ENCODE peak calls at places on chromosomes 16 and 17, in seven cellular contexts. M is breast epithelium, D is body of pancreas, R is ovary, K is upper lobe of right lung, G is AG10803, T is choroid plexus epithelial cell. U is an unnamed sample.

GRCh38 chr17:57954421-57955182 is 610 bp downstream of the CUEDC1 start:
- DNase-seq in M (no peak), D (peak; percentile 74), R (peak; percentile 61), K (peak; percentile 82), G (peak; percentile 74), T (no peak), U (peak; percentile 62)

GRCh38 chr17:79393358-79394038 is 217.4 kb downstream of the RBFOX3 start:
- DNase-seq in M (peak; percentile 57), D (peak; percentile 79), R (peak; percentile 65), K (peak; percentile 88), G (peak; percentile 45), T (peak; percentile 76), U (peak; percentile 97)

GRCh38 chr16:57167951-57168350 is 17.9 kb downstream of the PSME3IP1 start:
- DNase-seq in M (no peak), D (no peak), R (no peak), K (no peak), G (peak; percentile 79), T (peak; percentile 91), U (no peak)

GRCh38 chr17:63988741-63989621 is 9.2 kb upstream of the PRR29 start:
- DNase-seq in M (no peak), D (peak; percentile 7), R (no peak), K (peak; percentile 52), G (peak; percentile 18), T (peak; percentile 9), U (no peak)

GRCh38 chr17:40535438-40535837 is 29.8 kb downstream of the CCR7 start:
- DNase-seq in M (no peak), D (no peak), R (no peak), K (no peak), G (no peak), T (no peak), U (no peak)

GRCh38 chr17:37476431-37477130 is 13.1 kb upstream of the DUSP14 start:
- DNase-seq in M (peak; percentile 90), D (no peak), R (no peak), K (no peak), G (peak; percentile 82), T (peak; percentile 84), U (no peak)

GRCh38 chr16:88009566-88010342 is 58.5 kb downstream of the BANP start:
- DNase-seq in M (no peak), D (no peak), R (no peak), K (no peak), G (no peak), T (peak; percentile 24), U (no peak)

GRCh38 chr16:81008151-81008789 is 1.3 kb downstream of the CENPN start:
- DNase-seq in M (no peak), D (no peak), R (no peak), K (no peak), G (no peak), T (no peak), U (no peak)

GRCh38 chr16:51193879-51194278 is 42.8 kb upstream of the SALL1 start:
- DNase-seq in M (no peak), D (no peak), R (no peak), K (no peak), G (no peak), T (no peak), U (no peak)

GRCh38 chr16:66610111-66610820 is 5.8 kb downstream of the CMTM3 start:
- DNase-seq in M (no peak), D (no peak), R (no peak), K (no peak), G (no peak), T (no peak), U (no peak)

GRCh38 chr17:21094298-21094704 is 32.5 kb upstream of the DHRS7B start:
- DNase-seq in M (no peak), D (no peak), R (no peak), K (no peak), G (no peak), T (no peak), U (no peak)

GRCh38 chr16:83843657-83844056 is 35.9 kb downstream of the HSBP1 start:
- DNase-seq in M (no peak), D (no peak), R (no peak), K (no peak), G (no peak), T (no peak), U (no peak)

GRCh38 chr17:67194134-67194533 is 50.9 kb downstream of the HELZ start:
- DNase-seq in M (no peak), D (no peak), R (no peak), K (no peak), G (peak; percentile 88), T (peak; percentile 44), U (no peak)

GRCh38 chr17:79919164-79919585 is 79.9 kb upstream of the CBX4 start:
- DNase-seq in M (peak; percentile 91), D (peak; percentile 100), R (no peak), K (peak; percentile 96), G (peak; percentile 42), T (no peak), U (no peak)

GRCh38 chr17:72099919-72100318 is 20.9 kb upstream of the SOX9 start:
- DNase-seq in M (no peak), D (no peak), R (no peak), K (no peak), G (no peak), T (no peak), U (no peak)

GRCh38 chr16:53502331-53503269 is at the start of gene AKTIP:
- DNase-seq in M (peak; percentile 79), D (peak; percentile 81), R (peak; percentile 25), K (peak; percentile 91), G (peak; percentile 61), T (peak; percentile 61), U (no peak)

GRCh38 chr17:60372790-60373483 is 19.0 kb downstream of the USP32 start:
- DNase-seq in M (no peak), D (no peak), R (no peak), K (no peak), G (peak; percentile 67), T (peak; percentile 76), U (no peak)

GRCh38 chr17:7644768-7645167 is 6.0 kb upstream of the ATP1B2 start:
- DNase-seq in M (no peak), D (no peak), R (no peak), K (no peak), G (no peak), T (no peak), U (no peak)

DNA sequence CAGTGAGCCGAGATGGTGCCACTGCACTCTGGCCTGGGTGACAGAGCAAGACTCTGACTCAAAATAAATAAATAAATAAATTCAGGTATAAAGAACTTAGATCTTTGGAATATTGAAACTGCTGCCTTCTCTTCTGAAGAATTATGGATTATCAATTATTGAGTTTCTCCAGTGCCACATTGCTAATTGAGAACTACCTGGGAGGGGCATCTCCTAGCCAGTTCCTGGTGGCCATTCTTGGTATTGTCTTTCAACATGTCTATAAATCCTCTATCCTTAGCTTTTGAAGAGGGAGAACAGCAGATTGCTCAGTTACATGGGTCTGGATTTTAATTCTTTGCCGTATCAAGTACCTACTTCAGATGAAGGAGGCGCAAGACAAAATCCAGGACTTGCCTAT is 29.2 kb downstream of the CALCOCO2 start:
- DNase-seq in M (no peak), D (no peak), R (no peak), K (no peak), G (no peak), T (no peak), U (no peak)
- TF ChIP-seq CTCF in M (no peak), D (no peak), R (no peak), K (no peak), G (peak; percentile 24), T (peak; percentile 41), U (peak; percentile 48)

GRCh38 chr16:27073733-27074132 is 7.0 kb downstream of the C16orf82 start:
- DNase-seq in M (no peak), D (no peak), R (no peak), K (no peak), G (no peak), T (no peak), U (no peak)
- TF ChIP-seq CTCF in M (no peak), D (no peak), R (no peak), K (no peak), G (no peak), T (no peak), U (no peak)

GRCh38 chr16:3264137-3265036 is 8.0 kb upstream of the MEFV start:
- DNase-seq in M (peak; percentile 97), D (peak; percentile 92), R (peak; percentile 98), K (peak; percentile 99), G (peak; percentile 99), T (peak; percentile 98), U (peak; percentile 96)
- TF ChIP-seq CTCF in M (peak; percentile 39), D (peak; percentile 30), R (peak; percentile 26), K (peak; percentile 27), G (peak; percentile 33), T (peak; percentile 39), U (peak; percentile 50)

GRCh38 chr17:76079577-76080206 is 710 bp downstream of the ZACN start:
- DNase-seq in M (no peak), D (no peak), R (no peak), K (peak; percentile 40), G (no peak), T (peak; percentile 32), U (no peak)
- TF ChIP-seq CTCF in M (no peak), D (no peak), R (no peak), K (no peak), G (no peak), T (peak; percentile 28), U (peak; percentile 45)

GRCh38 chr17:41679740-41680425 is 8.8 kb upstream of the EIF1 start:
- DNase-seq in M (no peak), D (no peak), R (no peak), K (no peak), G (no peak), T (no peak), U (no peak)

GRCh38 chr17:41680426-41681040 is 8.2 kb upstream of the EIF1 start:
- DNase-seq in M (no peak), D (no peak), R (no peak), K (no peak), G (no peak), T (no peak), U (no peak)

GRCh38 chr17:41678411-41678906 is 10.2 kb upstream of the EIF1 start:
- DNase-seq in M (no peak), D (no peak), R (no peak), K (no peak), G (no peak), T (peak; percentile 23), U (no peak)

GRCh38 chr17:41681776-41682175 is 6.9 kb upstream of the EIF1 start:
- DNase-seq in M (no peak), D (no peak), R (no peak), K (no peak), G (no peak), T (no peak), U (no peak)

GRCh38 chr17:41678907-41679739 is 9.6 kb upstream of the EIF1 start:
- DNase-seq in M (no peak), D (no peak), R (no peak), K (no peak), G (peak; percentile 59), T (peak; percentile 35), U (no peak)
- TF ChIP-seq CTCF in M (no peak), D (no peak), R (no peak), K (peak; percentile 37), G (peak; percentile 27), T (peak; percentile 23), U (no peak)